ENCODE peak calls at places on chromosomes 4 and X, in four cellular contexts. R is BJ; A is adipocyte; G is stimulated activated naive B cell treated with anti-CD40 and anti-IgM and Interleukin-4, amounts not matched to agents 10 μg/mL and 1 μg/mL and 100 μg/mL, for 72 hours. H is an unnamed sample.

GRCh38 chr4:167034983-167035382 is 199.3 kb downstream of the SPOCK3 start:
- DNase-seq in G (no peak), A (no peak), R (no peak), H (no peak)

GRCh38 chr4:26320159-26320452 is 708 bp upstream of the RBPJ start:
- DNase-seq in G (peak), A (no peak), R (no peak), H (no peak)

GRCh38 chr4:100357542-100357941 is 160.3 kb downstream of the EMCN start:
- DNase-seq in A (no peak), G (no peak), R (no peak), H (no peak)

GRCh38 chr4:26931451-26931850 is 70.8 kb downstream of the STIM2 start:
- DNase-seq in G (no peak), R (no peak), A (no peak), H (no peak)

GRCh38 chrX:129925305-129926092 is 19.5 kb downstream of the UTP14A start:
- DNase-seq in G (peak), A (peak), R (peak), H (peak)

GRCh38 chr4:35565640-35566039 is 678.7 kb downstream of the ARAP2 start:
- DNase-seq in G (no peak), A (no peak), R (no peak), H (no peak)

GRCh38 chr4:1479454-1479853 is 73.2 kb upstream of the NKX1-1 start:
- DNase-seq in R (no peak), A (no peak), G (no peak), H (no peak)

GRCh38 chr4:71860643-71861042 is 76.8 kb upstream of the GC start:
- DNase-seq in G (no peak), R (no peak), A (no peak), H (no peak)

GRCh38 chr4:2689825-2690700 is 66.1 kb downstream of the TNIP2 start:
- DNase-seq in A (no peak), R (no peak), G (peak), H (peak)

GRCh38 chr4:13656569-13656988 is 29.1 kb upstream of the BOD1L1 start:
- DNase-seq in G (peak), A (peak), R (no peak), H (peak)

GRCh38 chr4:14149469-14150030 is 522.0 kb upstream of the BOD1L1 start:
- DNase-seq in R (no peak), A (no peak), G (no peak), H (no peak)

GRCh38 chr4:123995939-123996338 is 599.3 kb downstream of the SPRY1 start:
- DNase-seq in A (peak), G (no peak), R (peak), H (peak)

GRCh38 chr4:6419452-6420028 is 52.9 kb downstream of the PPP2R2C start:
- DNase-seq in A (no peak), G (no peak), R (no peak), H (peak)

GRCh38 chrX:102085706-102086105 is 39.8 kb upstream of the TCEAL2 start:
- DNase-seq in A (no peak), R (no peak), G (no peak), H (no peak)

GRCh38 chrX:21974011-21974385 is 33.5 kb downstream of the SMS start:
- DNase-seq in A (no peak), R (no peak), G (no peak), H (no peak)

GRCh38 chrX:23908219-23909003 is 605 bp downstream of the CXorf58 start:
- DNase-seq in A (no peak), R (no peak), G (no peak), H (no peak)

GRCh38 chr4:128525939-128526630 is 238.5 kb upstream of the PGRMC2 start:
- DNase-seq in A (peak), G (no peak), R (no peak), H (peak)

GRCh38 chr4:108276690-108277089 is 108.0 kb upstream of the LEF1 start:
- DNase-seq in G (no peak), R (no peak), A (no peak), H (no peak)

H was measured in fibroblast of villous mesenchyme.